ENCODE peak calls at places on chromosomes 5 and 9, in five cellular contexts. O is colonic mucosa, Z is right atrium auricular region, Y is aorta, K is PC-3. S is an unnamed sample.

GRCh38 chr5:51960617-51961115 is 577.4 kb downstream of the ISL1 start:
- DNase-seq in K (peak; percentile 60), Y (no peak), O (no peak), Z (no peak), S (no peak)

GRCh38 chr5:154168395-154168794 is 22.1 kb upstream of the GALNT10 start:
- DNase-seq in O (no peak), Y (no peak), K (no peak), Z (no peak), S (no peak)

GRCh38 chr5:16457853-16458252 is 7.7 kb downstream of the ZNF622 start:
- DNase-seq in Z (no peak), Y (no peak), K (no peak), O (no peak), S (no peak)

GRCh38 chr5:153476767-153477166 is 13.7 kb upstream of the GRIA1 start:
- DNase-seq in O (no peak), Z (no peak), Y (no peak), K (peak; percentile 55), S (no peak)

GRCh38 chr5:10663531-10664183 is 97.4 kb downstream of the DAP start:
- DNase-seq in O (no peak), Y (no peak), K (peak; percentile 60), Z (no peak), S (peak; percentile 23)

GRCh38 chr5:32482193-32482592 is 37.7 kb upstream of the ZFR start:
- DNase-seq in Y (no peak), Z (no peak), K (no peak), O (no peak), S (no peak)

GRCh38 chr5:153626836-153627235 is 136.4 kb downstream of the GRIA1 start:
- DNase-seq in Y (no peak), Z (no peak), K (no peak), O (no peak), S (no peak)

GRCh38 chr5:67880358-67880810 is 335.2 kb upstream of the PIK3R1 start:
- DNase-seq in O (peak; percentile 74), Y (no peak), Z (no peak), K (no peak), S (no peak)

GRCh38 chr5:151673421-151673820 is 13.3 kb downstream of the SPARC start:
- DNase-seq in O (no peak), Z (no peak), Y (no peak), K (no peak), S (no peak)

GRCh38 chr5:170221319-170221718 is 11.5 kb upstream of the C5orf58 start:
- DNase-seq in O (no peak), Y (no peak), K (no peak), Z (no peak), S (peak; percentile 93)

GRCh38 chr5:33507426-33507825 is 66.7 kb downstream of the TARS1 start:
- DNase-seq in Z (no peak), K (no peak), O (no peak), Y (no peak), S (no peak)

GRCh38 chr5:80220268-80220897 is 35.5 kb downstream of the SERINC5 start:
- DNase-seq in O (no peak), Z (no peak), Y (no peak), K (no peak), S (no peak)

GRCh38 chr9:133715295-133715865 is 22.8 kb downstream of the SARDH start:
- DNase-seq in Z (peak; percentile 72), Y (peak; percentile 53), O (no peak), K (no peak), S (no peak)

GRCh38 chr9:76374702-76375543 is 19.3 kb downstream of the RFK start:
- DNase-seq in Z (peak; percentile 84), K (peak; percentile 72), O (peak; percentile 95), Y (peak; percentile 77), S (peak; percentile 36)

GRCh38 chr5:55895276-55895675 is 44.1 kb downstream of the IL31RA start:
- DNase-seq in Y (no peak), Z (no peak), K (no peak), O (no peak), S (no peak)

GRCh38 chr5:35780236-35780635 is 76.5 kb upstream of the IL7R start:
- DNase-seq in O (no peak), Z (no peak), Y (no peak), K (no peak), S (no peak)

GRCh38 chr5:36958612-36959011 is 82.0 kb downstream of the NIPBL start:
- DNase-seq in O (no peak), Y (no peak), Z (no peak), K (no peak), S (no peak)

GRCh38 chr5:7047862-7048261 is 334.6 kb downstream of the TENT4A start:
- DNase-seq in O (peak; percentile 54), Z (no peak), Y (no peak), K (no peak), S (no peak)

GRCh38 chr5:40389591-40389990 is 290.1 kb upstream of the PTGER4 start:
- DNase-seq in K (peak; percentile 20), Z (no peak), O (no peak), Y (no peak), S (no peak)

GRCh38 chr5:20554001-20554400 is 566.0 kb upstream of the CDH18 start:
- DNase-seq in K (peak; percentile 47), Z (no peak), O (no peak), Y (no peak), S (no peak)

GRCh38 chr5:79938468-79938867 is 52.6 kb downstream of the MTX3 start:
- DNase-seq in Y (no peak), K (no peak), O (no peak), Z (no peak), S (no peak)

GRCh38 chr5:131679911-131680310 is 44.9 kb upstream of the RAPGEF6 start:
- DNase-seq in Y (no peak), K (no peak), Z (no peak), O (no peak), S (no peak)

GRCh38 chr5:122192883-122193496 is 63.6 kb downstream of the ZNF474 start:
- DNase-seq in O (peak; percentile 58), Z (no peak), Y (no peak), K (peak; percentile 65), S (peak; percentile 79)

GRCh38 chr9:98992885-98993569 is 49.3 kb downstream of the COL15A1 start:
- DNase-seq in Y (no peak), K (no peak), O (no peak), Z (peak; percentile 56), S (no peak)

GRCh38 chr5:178072749-178073148 is 40.6 kb upstream of the N4BP3 start:
- DNase-seq in Y (no peak), K (no peak), Z (no peak), O (no peak), S (no peak)

GRCh38 chr9:125820100-125820804 is 73.1 kb downstream of the PBX3 start:
- DNase-seq in O (no peak), K (no peak), Y (no peak), Z (no peak), S (no peak)

GRCh38 chr9:124868511-124869465 is 6.9 kb downstream of the ARPC5L start:
- DNase-seq in Y (peak; percentile 91), Z (peak; percentile 82), K (peak; percentile 85), O (peak; percentile 90), S (peak; percentile 92)

GRCh38 chr5:112420111-112420864 is 1.2 kb upstream of the EPB41L4A start:
- DNase-seq in Z (peak; percentile 85), Y (peak; percentile 86), O (peak; percentile 86), K (peak; percentile 59), S (peak; percentile 93)

GRCh38 chr5:94793113-94793815 is 174.8 kb downstream of the SLF1 start:
- DNase-seq in Z (no peak), K (peak; percentile 15), O (no peak), Y (no peak), S (no peak)

GRCh38 chr5:151663617-151664322 is 22.9 kb downstream of the SPARC start:
- DNase-seq in O (no peak), Z (no peak), Y (peak; percentile 65), K (peak; percentile 38), S (no peak)

DNA sequence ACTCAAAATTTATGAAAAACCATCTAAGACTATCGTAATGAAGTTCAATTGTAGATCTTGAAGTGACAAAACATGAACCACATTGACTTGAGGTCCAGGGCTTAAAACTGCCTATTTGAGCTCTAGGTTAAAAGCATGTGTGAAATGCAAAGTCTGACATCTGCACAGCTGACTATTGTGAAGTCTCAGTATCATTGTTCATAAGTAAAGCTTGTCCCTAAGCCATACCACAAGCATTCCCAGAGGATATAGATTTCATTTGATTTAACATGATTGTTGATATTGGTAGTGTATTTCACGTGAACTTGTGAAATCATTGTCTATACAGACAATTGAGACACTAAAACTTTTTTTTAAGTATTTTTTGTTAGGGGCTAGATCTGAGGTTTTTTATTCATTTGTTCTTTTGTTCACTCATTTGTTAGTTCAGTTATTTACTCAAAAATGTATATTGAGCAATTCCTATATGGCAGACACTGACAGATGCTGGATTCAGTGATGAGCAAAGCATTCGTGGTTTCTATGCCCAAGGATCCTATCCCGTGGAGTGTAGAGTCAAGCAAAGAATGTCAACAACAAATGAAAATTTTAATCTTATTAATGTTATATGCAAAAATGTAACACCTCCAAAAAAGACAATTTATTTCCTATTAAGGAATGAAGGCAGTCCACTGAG is 485.2 kb downstream of the RAB3C start:
- DNase-seq in O (no peak), Y (no peak), Z (no peak), K (no peak), S (no peak)
- H3K4me3 ChIP-seq in O (no peak overlapping the region), Y (no peak overlapping the region), Z (no peak overlapping the region), K (no peak overlapping the region), S (no peak overlapping the region)

GRCh38 chr9:127450170-127450830 is 906 bp downstream of the RPL12 start:
- DNase-seq in Y (no peak), Z (no peak), K (no peak), O (peak; percentile 34), S (peak; percentile 27)

GRCh38 chr9:127455299-127455992 is 4.1 kb downstream of the LRSAM1 start:
- DNase-seq in O (peak; percentile 40), Z (no peak), Y (no peak), K (peak; percentile 49), S (no peak)

GRCh38 chr9:127450831-127451680 is at the start of the genes LRSAM1 and RPL12:
- DNase-seq in O (peak; percentile 98), Z (peak; percentile 98), K (peak; percentile 91), Y (peak; percentile 98), S (peak; percentile 99)

GRCh38 chr9:127451681-127452480 is 571 bp downstream of the LRSAM1 start:
- DNase-seq in K (peak; percentile 53), Z (peak; percentile 64), Y (peak; percentile 68), O (peak; percentile 68), S (peak; percentile 51)

DNA sequence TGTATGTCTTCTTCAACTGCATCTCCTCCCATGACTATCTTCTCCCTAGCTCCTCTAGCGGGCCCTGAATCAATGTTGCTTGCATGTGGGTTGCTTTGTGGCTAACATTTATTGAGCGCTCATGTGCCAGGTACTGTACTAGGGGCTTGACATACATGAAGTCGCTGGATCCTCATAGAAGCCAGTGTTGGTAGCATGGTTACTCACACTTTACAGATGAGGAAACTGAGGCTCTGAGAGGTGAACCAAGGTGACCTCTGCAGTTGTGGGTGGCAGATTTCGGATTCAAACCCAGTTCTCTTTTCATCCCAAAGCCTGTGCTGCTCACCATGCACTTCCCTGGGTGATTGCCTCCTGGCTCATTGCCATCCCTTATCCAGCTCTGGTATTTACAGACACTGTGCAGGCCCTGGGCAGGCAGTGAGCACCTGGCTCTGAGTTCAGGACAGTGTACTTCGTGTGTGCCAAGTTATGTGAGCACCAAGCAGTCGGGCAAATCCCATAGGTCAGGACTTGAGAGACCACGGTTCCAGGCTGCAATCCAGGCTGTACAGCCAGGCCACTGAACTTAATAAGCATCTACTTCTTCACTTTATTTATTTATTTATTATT is 1.3 kb downstream of the LRSAM1 start:
- DNase-seq in Z (peak; percentile 72), O (peak; percentile 90), K (peak; percentile 46), Y (no peak), S (no peak)
- H3K36me3 ChIP-seq in Z (peaks cover 36% of the 10 kb centered on the region), O (peaks cover 11% of the 10 kb centered on the region), K (peaks cover 28% of the 10 kb centered on the region), Y (peaks cover 2% of the 10 kb centered on the region), S (peaks cover 9% of the 10 kb centered on the region)

GRCh38 chr5:101783241-101784095 is 512.6 kb downstream of the SLCO4C1 start:
- DNase-seq in Y (no peak), Z (no peak), K (peak; percentile 25), O (no peak), S (peak; percentile 41)
- H3K4me3 ChIP-seq in Y (peak overlapping the region; percentile 21), Z (no peak overlapping the region), K (peak overlapping the region; percentile 71), O (peak overlapping the region; percentile 23), S (peak overlapping the region; percentile 14)

GRCh38 chr9:137108608-137109249 is 5.8 kb downstream of the DPP7 start:
- DNase-seq in K (no peak), Z (no peak), O (no peak), Y (no peak), S (no peak)
- H3K36me3 ChIP-seq in K (peaks cover 3% of the 10 kb centered on the region), Z (peaks cover 80% of the 10 kb centered on the region), O (no peaks in the 10 kb centered on the region), Y (peaks cover 9% of the 10 kb centered on the region), S (no peaks in the 10 kb centered on the region)